ENCODE peak calls at places on chromosomes 12 and 14, in eight cellular contexts. W, H, F, O, T, L, V and Y are unnamed samples.

GRCh38 chr14:50084666-50085065 is 31.7 kb downstream of the VCPKMT start:
- DNase-seq in T (no peak), F (no peak), H (no peak), V (no peak), O (no peak), W (no peak), L (no peak), Y (no peak)

GRCh38 chr12:116443706-116444589 is 115.2 kb upstream of the MAP1LC3B2 start:
- DNase-seq in V (no peak), L (peak), O (no peak), W (no peak), F (peak), T (no peak), H (no peak), Y (no peak)

GRCh38 chr12:27554421-27555186 is 30.6 kb downstream of the PPFIBP1 start:
- DNase-seq in L (no peak), V (no peak), T (no peak), O (no peak), H (no peak), F (no peak), W (no peak), Y (peak)

GRCh38 chr12:123431951-123432886 is 4.3 kb downstream of the RILPL2 start:
- DNase-seq in W (no peak), F (peak), O (no peak), V (no peak), L (peak), H (no peak), T (no peak), Y (peak)

GRCh38 chr14:54329082-54329695 is 67.6 kb upstream of the CDKN3 start:
- DNase-seq in F (peak), W (peak), L (peak), O (peak), V (no peak), T (peak), H (peak), Y (peak)

GRCh38 chr12:96194901-96195844 is 998 bp downstream of the ELK3 start:
- DNase-seq in W (peak), H (peak), L (peak), O (peak), F (peak), T (peak), V (peak), Y (peak)

GRCh38 chr12:11863478-11863906 is 207.2 kb upstream of the BCL2L14 start:
- DNase-seq in L (no peak), H (no peak), W (no peak), F (no peak), O (no peak), T (no peak), V (no peak), Y (peak)

GRCh38 chr14:95073947-95074346 is 83.4 kb downstream of the DICER1 start:
- DNase-seq in L (no peak), W (no peak), T (no peak), H (no peak), F (no peak), O (no peak), V (no peak), Y (no peak)

GRCh38 chr14:75702606-75703261 is 41.7 kb downstream of the TTLL5 start:
- DNase-seq in T (no peak), V (no peak), W (no peak), H (no peak), O (no peak), L (no peak), F (no peak), Y (no peak)

GRCh38 chr14:70237710-70238109 is 49.0 kb upstream of the SLC8A3 start:
- DNase-seq in F (no peak), W (no peak), V (no peak), T (no peak), H (no peak), L (no peak), O (no peak), Y (no peak)

GRCh38 chr12:62934799-62935674 is at the start of gene PPM1H:
- DNase-seq in T (peak), L (no peak), W (peak), F (no peak), V (no peak), H (peak), O (peak), Y (peak)

GRCh38 chr12:24470050-24470449 is 478.9 kb downstream of the BCAT1 start:
- DNase-seq in L (no peak), H (no peak), V (no peak), T (no peak), W (no peak), F (peak), O (no peak), Y (no peak)

GRCh38 chr14:103517626-103518415 is 4.8 kb downstream of the CKB start:
- DNase-seq in L (no peak), O (peak), F (no peak), H (no peak), T (no peak), V (no peak), W (no peak), Y (peak)

GRCh38 chr14:83607682-83608081 is 1922.3 kb upstream of the FLRT2 start:
- DNase-seq in V (no peak), T (no peak), O (peak), H (no peak), F (no peak), L (no peak), W (no peak), Y (no peak)

GRCh38 chr14:24909523-24910302 is 140.2 kb downstream of the STXBP6 start:
- DNase-seq in W (no peak), T (no peak), O (no peak), F (no peak), L (no peak), V (no peak), H (no peak), Y (no peak)

GRCh38 chr14:67056684-67057083 is 132.6 kb upstream of the GARIN2 start:
- DNase-seq in W (no peak), O (no peak), T (no peak), L (no peak), V (no peak), H (no peak), F (no peak), Y (no peak)

GRCh38 chr12:602700-603068 is 60.6 kb downstream of the NINJ2 start:
- DNase-seq in L (no peak), W (no peak), O (no peak), H (no peak), T (no peak), F (no peak), V (no peak), Y (no peak)

GRCh38 chr14:37844614-37845013 is 249.2 kb downstream of the TTC6 start:
- DNase-seq in W (no peak), O (no peak), V (no peak), T (no peak), F (no peak), L (no peak), H (no peak), Y (no peak)

GRCh38 chr12:24363177-24363754 is 413.8 kb upstream of the SOX5 start:
- DNase-seq in H (no peak), O (no peak), L (no peak), W (peak), V (no peak), F (no peak), T (peak), Y (no peak)

GRCh38 chr12:47855502-47855901 is 35.8 kb upstream of the HDAC7 start:
- DNase-seq in H (no peak), F (no peak), O (peak), L (no peak), T (no peak), V (no peak), W (no peak), Y (no peak)

GRCh38 chr14:72594099-72594901 is 299.6 kb downstream of the DPF3 start:
- DNase-seq in F (no peak), L (peak), T (no peak), W (no peak), O (no peak), V (no peak), H (no peak), Y (no peak)

GRCh38 chr14:92009604-92010003 is 30.3 kb downstream of the TRIP11 start:
- DNase-seq in F (no peak), W (no peak), L (no peak), O (no peak), T (no peak), V (no peak), H (no peak), Y (no peak)

GRCh38 chr14:22769369-22769768 is 2.9 kb downstream of the OXA1L start:
- DNase-seq in H (no peak), W (no peak), V (no peak), O (no peak), L (no peak), T (no peak), F (no peak), Y (no peak)

GRCh38 chr14:29521526-29522137 is 406.0 kb downstream of the PRKD1 start:
- DNase-seq in T (peak), H (peak), O (peak), V (no peak), W (peak), F (peak), L (no peak), Y (peak)

GRCh38 chr12:91173139-91173538 is 9.5 kb downstream of the DCN start:
- DNase-seq in W (no peak), O (no peak), F (no peak), H (no peak), T (no peak), V (no peak), L (no peak), Y (no peak)

GRCh38 chr12:19546611-19547162 is 107.4 kb downstream of the AEBP2 start:
- DNase-seq in L (no peak), T (peak), V (no peak), H (no peak), F (peak), W (no peak), O (no peak), Y (peak)

GRCh38 chr12:2267624-2268477 is 215.1 kb downstream of the CACNA1C start:
- DNase-seq in T (no peak), L (no peak), F (no peak), O (peak), H (no peak), W (no peak), V (no peak), Y (no peak)

GRCh38 chr12:42960087-42960527 is 370.6 kb upstream of the PRICKLE1 start:
- DNase-seq in O (no peak), T (no peak), W (peak), L (no peak), V (no peak), H (no peak), F (peak), Y (no peak)

GRCh38 chr12:113190761-113191160 is 5.2 kb downstream of the RITA1 start:
- DNase-seq in O (peak), T (no peak), F (peak), H (peak), W (no peak), L (no peak), V (no peak), Y (peak)

GRCh38 chr14:49861923-49862673 is 9.5 kb upstream of the NEMF start:
- DNase-seq in V (peak), T (peak), F (peak), W (peak), L (peak), O (peak), H (peak), Y (peak)

GRCh38 chr14:67332468-67332867 is 27.1 kb downstream of the ATP6V1D start:
- DNase-seq in F (no peak), V (no peak), W (no peak), H (no peak), T (no peak), L (no peak), O (no peak), Y (no peak)